ENCODE peak calls at places on chromosomes 2 and 18, in five cellular contexts. One of them, this sample, is unnamed.

GRCh38 chr18:37537868-37538525 is 27.6 kb downstream of the CELF4 start:
- DNase-seq in SJSA1: peak; percentile 75
- DNase-seq in HFF-Myc: peak; percentile 4
- DNase-seq in CD4-positive, alpha-beta memory T cell: peak; percentile 1
- DNase-seq in cardiac fibroblast: peak; percentile 60
- DNase-seq in this sample: peak; percentile 63

GRCh38 chr2:70627499-70627898 is 73.9 kb upstream of the TGFA start:
- DNase-seq in SJSA1: no peak
- DNase-seq in HFF-Myc: peak; percentile 15
- DNase-seq in CD4-positive, alpha-beta memory T cell: no peak
- DNase-seq in cardiac fibroblast: peak; percentile 49
- DNase-seq in this sample: peak; percentile 72

GRCh38 chr2:26768759-26769500 is 4.8 kb downstream of the SLC35F6 start:
- DNase-seq in SJSA1: peak; percentile 61
- DNase-seq in HFF-Myc: no peak
- DNase-seq in CD4-positive, alpha-beta memory T cell: no peak
- DNase-seq in cardiac fibroblast: peak; percentile 68
- DNase-seq in this sample: peak; percentile 91

GRCh38 chr2:84084856-84085255 is 374.2 kb downstream of the SUCLG1 start:
- DNase-seq in SJSA1: no peak
- DNase-seq in HFF-Myc: no peak
- DNase-seq in CD4-positive, alpha-beta memory T cell: no peak
- DNase-seq in cardiac fibroblast: no peak
- DNase-seq in this sample: no peak

GRCh38 chr2:99682280-99683060 is 192.7 kb upstream of the REV1 start:
- DNase-seq in SJSA1: no peak
- DNase-seq in HFF-Myc: no peak
- DNase-seq in CD4-positive, alpha-beta memory T cell: no peak
- DNase-seq in cardiac fibroblast: peak; percentile 24
- DNase-seq in this sample: no peak

GRCh38 chr2:174438146-174438886 is 42.8 kb downstream of the SCRN3 start:
- DNase-seq in SJSA1: no peak
- DNase-seq in HFF-Myc: no peak
- DNase-seq in CD4-positive, alpha-beta memory T cell: no peak
- DNase-seq in cardiac fibroblast: no peak
- DNase-seq in this sample: no peak

GRCh38 chr18:66562279-66562678 is 41.6 kb downstream of the CDH19 start:
- DNase-seq in SJSA1: no peak
- DNase-seq in HFF-Myc: no peak
- DNase-seq in CD4-positive, alpha-beta memory T cell: no peak
- DNase-seq in cardiac fibroblast: no peak
- DNase-seq in this sample: no peak

GRCh38 chr2:25032901-25033300 is 9.0 kb upstream of the EFR3B start:
- DNase-seq in SJSA1: no peak
- DNase-seq in HFF-Myc: no peak
- DNase-seq in CD4-positive, alpha-beta memory T cell: no peak
- DNase-seq in cardiac fibroblast: no peak
- DNase-seq in this sample: no peak

GRCh38 chr2:190846746-190847145 is 33.9 kb upstream of the GLS start:
- DNase-seq in SJSA1: no peak
- DNase-seq in HFF-Myc: no peak
- DNase-seq in CD4-positive, alpha-beta memory T cell: no peak
- DNase-seq in cardiac fibroblast: no peak
- DNase-seq in this sample: no peak

GRCh38 chr2:178796079-178796677 is 11.0 kb downstream of the TTN start:
- DNase-seq in SJSA1: no peak
- DNase-seq in HFF-Myc: peak; percentile 6
- DNase-seq in CD4-positive, alpha-beta memory T cell: peak; percentile 14
- DNase-seq in cardiac fibroblast: peak; percentile 80
- DNase-seq in this sample: peak; percentile 54

GRCh38 chr2:225536036-225536435 is 136.5 kb downstream of the NYAP2 start:
- DNase-seq in SJSA1: no peak
- DNase-seq in HFF-Myc: no peak
- DNase-seq in CD4-positive, alpha-beta memory T cell: no peak
- DNase-seq in cardiac fibroblast: no peak
- DNase-seq in this sample: no peak

GRCh38 chr2:167670588-167670987 is 576.8 kb downstream of the STK39 start:
- DNase-seq in SJSA1: no peak
- DNase-seq in HFF-Myc: no peak
- DNase-seq in CD4-positive, alpha-beta memory T cell: no peak
- DNase-seq in cardiac fibroblast: no peak
- DNase-seq in this sample: no peak

GRCh38 chr2:64686283-64686956 is 32.7 kb upstream of the SERTAD2 start:
- DNase-seq in SJSA1: no peak
- DNase-seq in HFF-Myc: no peak
- DNase-seq in CD4-positive, alpha-beta memory T cell: no peak
- DNase-seq in cardiac fibroblast: no peak
- DNase-seq in this sample: no peak